ENCODE peak calls at places on chromosome 6, in eight cellular contexts. A is CD8-positive, alpha-beta memory T cell; N is ecto neural progenitor cell; Z is LHCN-M2; D is effector memory CD4-positive, alpha-beta T cell; R is EL; O is ELF-1; U is AML-193. J is an unnamed sample.

GRCh38 chr6:20213271-20213798 is 1.1 kb upstream of the MBOAT1 start:
- DNase-seq in U (peak), A (no peak), Z (no peak), R (no peak), O (no peak), D (no peak), N (no peak), J (no peak)

GRCh38 chr6:75602164-75602896 is 650 bp downstream of the SENP6 start:
- DNase-seq in R (peak), U (peak), N (peak), Z (peak), D (peak), O (peak), A (peak), J (peak)

GRCh38 chr6:90458353-90459224 is 128.3 kb downstream of the MAP3K7 start:
- DNase-seq in N (no peak), Z (peak), D (peak), A (peak), R (peak), O (no peak), U (no peak), J (peak)

GRCh38 chr6:143529095-143529494 is 17.6 kb upstream of the FUCA2 start:
- DNase-seq in N (no peak), D (no peak), A (no peak), Z (peak), O (no peak), R (peak), U (no peak), J (no peak)

GRCh38 chr6:104896914-104897313 is 37.2 kb upstream of the HACE1 start:
- DNase-seq in Z (no peak), D (no peak), O (no peak), N (no peak), A (no peak), U (no peak), R (no peak), J (no peak)

GRCh38 chr6:15462717-15463525 is 199.9 kb downstream of the DTNBP1 start:
- DNase-seq in O (no peak), A (no peak), U (no peak), D (no peak), Z (no peak), R (peak), N (no peak), J (no peak)

GRCh38 chr6:154450498-154450897 is 60.0 kb downstream of the CNKSR3 start:
- DNase-seq in R (no peak), U (no peak), N (no peak), O (no peak), D (no peak), Z (no peak), A (no peak), J (no peak)

GRCh38 chr6:41191569-41191968 is 9.4 kb downstream of the TREML2 start:
- DNase-seq in O (peak), Z (peak), U (peak), R (peak), N (peak), D (no peak), A (no peak), J (no peak)

GRCh38 chr6:31888281-31889258 is 8.9 kb downstream of the EHMT2 start:
- DNase-seq in N (no peak), A (peak), D (no peak), U (peak), O (no peak), Z (no peak), R (no peak), J (no peak)

GRCh38 chr6:139632798-139633197 is 258.4 kb upstream of the CITED2 start:
- DNase-seq in N (no peak), R (no peak), Z (no peak), U (no peak), A (no peak), D (no peak), O (no peak), J (no peak)

GRCh38 chr6:13397359-13398080 is 69.2 kb upstream of the TBC1D7 start:
- DNase-seq in U (peak), O (no peak), N (no peak), A (no peak), D (no peak), Z (no peak), R (no peak), J (peak)